ENCODE peak calls at places on chromosomes 1 and 21, in eight cellular contexts. B, V, G, W, S, I, H and L are unnamed samples.
A peak's percentile ranks its signal among the peaks of the same experiment; 100 is the strongest.

GRCh38 chr1:20487236-20487590 is 1.2 kb upstream of the CAMK2N1 start:
- DNase-seq in H (no peak), W (no peak), V (no peak), I (no peak), B (no peak), S (no peak), G (no peak), L (no peak)

GRCh38 chr21:39182484-39183271 is 573 bp downstream of the PSMG1 start:
- DNase-seq in S (peak; percentile 25), V (no peak), B (peak; percentile 23), I (no peak), H (peak; percentile 6), G (no peak), W (peak; percentile 18), L (peak; percentile 14)

GRCh38 chr1:214154596-214155261 is 126.2 kb upstream of the SMYD2 start:
- DNase-seq in S (no peak), H (no peak), G (no peak), I (no peak), B (no peak), W (no peak), V (no peak), L (no peak)

GRCh38 chr1:171090604-171091003 is at the start of gene FMO3:
- DNase-seq in S (no peak), B (no peak), H (no peak), W (no peak), I (no peak), G (no peak), V (no peak), L (no peak)

GRCh38 chr1:54152696-54153095 is at the start of gene CDCP2:
- DNase-seq in W (no peak), V (no peak), G (no peak), I (no peak), S (no peak), H (no peak), B (no peak), L (no peak)

GRCh38 chr1:192563129-192563528 is 12.4 kb upstream of the RGS1 start:
- DNase-seq in S (no peak), B (no peak), V (no peak), I (no peak), H (no peak), W (no peak), G (peak; percentile 31), L (no peak)

GRCh38 chr1:21605964-21606705 is 63.0 kb downstream of the RAP1GAP start:
- DNase-seq in H (no peak), V (no peak), I (no peak), S (no peak), W (no peak), B (no peak), G (no peak), L (no peak)

GRCh38 chr21:26918318-26919065 is 48.4 kb downstream of the ADAMTS5 start:
- DNase-seq in H (no peak), B (peak; percentile 10), W (peak; percentile 3), V (no peak), G (no peak), S (peak; percentile 59), I (no peak), L (no peak)

GRCh38 chr1:240998441-240999015 is 358.5 kb downstream of the RGS7 start:
- DNase-seq in V (no peak), I (no peak), B (no peak), H (no peak), S (no peak), G (no peak), W (no peak), L (no peak)

GRCh38 chr1:157104598-157105293 is 5.1 kb upstream of the ETV3L start:
- DNase-seq in W (no peak), G (no peak), H (no peak), B (no peak), S (peak; percentile 58), I (no peak), V (no peak), L (no peak)

GRCh38 chr1:183607322-183607980 is 17.2 kb upstream of the NCF2 start:
- DNase-seq in W (no peak), B (no peak), H (no peak), G (no peak), I (no peak), V (no peak), S (no peak), L (no peak)

GRCh38 chr1:13714851-13715250 is 14.9 kb downstream of the PRDM2 start:
- DNase-seq in I (no peak), H (no peak), G (no peak), S (peak; percentile 2), V (no peak), B (no peak), W (no peak), L (no peak)

GRCh38 chr1:165844933-165845332 is 17.5 kb downstream of the UCK2 start:
- DNase-seq in I (no peak), V (no peak), W (no peak), S (no peak), H (no peak), B (no peak), G (no peak), L (no peak)

GRCh38 chr1:85608851-85609250 is 28.3 kb downstream of the CCN1 start:
- DNase-seq in G (no peak), W (no peak), S (no peak), B (no peak), I (no peak), H (no peak), V (no peak), L (no peak)

GRCh38 chr1:85609976-85610375 is 29.4 kb downstream of the CCN1 start:
- DNase-seq in H (no peak), B (no peak), S (no peak), I (no peak), V (no peak), G (no peak), W (no peak), L (no peak)

GRCh38 chr1:85611390-85611789 is 30.8 kb downstream of the CCN1 start:
- DNase-seq in S (peak; percentile 43), W (peak; percentile 85), H (no peak), V (no peak), G (no peak), I (no peak), B (peak; percentile 83), L (no peak)

GRCh38 chr1:85612704-85613361 is 32.3 kb downstream of the CCN1 start:
- DNase-seq in I (no peak), W (peak; percentile 95), V (peak; percentile 69), B (peak; percentile 95), H (peak; percentile 58), S (peak; percentile 72), G (no peak), L (peak; percentile 39)

DNA sequence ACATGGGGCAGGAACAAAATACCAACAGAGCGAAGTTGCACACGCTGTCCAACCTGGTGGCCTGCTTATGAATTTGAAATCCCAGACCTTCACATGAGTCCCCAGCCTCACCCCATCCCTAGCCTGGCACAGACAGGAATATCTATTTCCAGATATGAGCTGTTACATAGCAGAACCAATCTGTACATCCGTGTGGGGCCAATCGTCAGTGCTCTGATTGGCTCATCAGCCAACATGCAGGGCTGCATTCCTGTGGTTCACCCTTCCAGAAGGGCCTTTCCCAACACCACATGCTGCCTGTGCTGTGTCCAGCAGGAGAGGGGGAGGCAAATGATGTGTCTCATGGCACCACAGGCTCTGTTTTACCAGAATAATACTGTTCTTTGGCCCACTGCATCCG is 31.3 kb downstream of the CCN1 start:
- DNase-seq in B (peak; percentile 99), W (peak; percentile 99), I (no peak), H (peak; percentile 88), S (peak; percentile 97), G (no peak), V (peak; percentile 83), L (peak; percentile 95)
- TF ChIP-seq CTCF in B (no peak), W (no peak), I (no peak), H (no peak), S (no peak), G (no peak), V (no peak), L (no peak)

DNA sequence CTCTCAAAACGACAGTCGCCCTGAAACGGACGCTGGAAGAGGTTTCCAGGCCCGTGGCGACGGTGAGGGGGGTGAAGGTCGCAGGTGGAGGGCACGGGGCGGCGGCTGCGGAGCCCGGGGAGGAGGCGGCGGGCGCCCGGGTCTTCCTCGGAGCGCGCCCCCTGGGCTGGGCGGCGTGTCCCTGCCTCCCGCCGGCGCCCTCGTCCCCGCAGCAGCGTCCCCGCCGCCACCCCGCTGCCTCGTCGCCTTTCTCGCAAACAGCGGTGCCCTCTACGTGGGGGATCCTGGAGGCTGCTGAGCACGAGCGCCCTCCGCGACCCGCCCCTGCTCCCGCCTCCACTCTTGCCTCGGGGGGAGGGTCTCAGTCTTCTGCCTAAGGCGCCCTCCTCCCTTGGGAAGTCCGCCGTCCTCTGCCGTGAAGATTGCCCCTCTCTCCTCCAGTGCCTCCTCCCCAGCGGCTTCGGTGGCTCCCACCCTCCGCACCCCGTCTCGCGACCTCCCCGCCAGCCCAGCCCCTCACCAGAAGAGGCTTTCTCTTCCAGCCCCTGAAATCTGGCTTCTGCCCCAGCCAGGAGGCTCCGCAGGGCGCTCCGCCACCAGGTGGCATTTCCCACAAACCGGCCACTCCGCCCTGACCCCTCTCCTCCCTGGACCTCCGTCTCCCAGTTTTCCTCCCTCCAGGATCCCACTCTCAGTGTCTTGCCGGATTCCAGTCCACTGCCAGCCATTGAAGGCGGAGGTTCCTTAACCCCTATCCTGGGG is 227.4 kb downstream of the SDCCAG8 start:
- DNase-seq in I (peak; percentile 42), S (no peak), V (no peak), H (no peak), W (no peak), G (peak; percentile 32), B (no peak), L (no peak)
- TF ChIP-seq CTCF in I (no peak), S (peak; percentile 36), V (no peak), H (no peak), W (peak; percentile 10), G (no peak), B (no peak), L (no peak)

GRCh38 chr1:151327223-151327902 is at the start of gene PI4KB:
- DNase-seq in H (peak; percentile 96), I (peak; percentile 94), W (peak; percentile 99), V (peak; percentile 94), S (peak; percentile 100), G (peak; percentile 97), B (peak; percentile 99), L (peak; percentile 98)

GRCh38 chr1:151326619-151327222 is 495 bp downstream of the PI4KB start:
- DNase-seq in W (peak; percentile 60), G (peak; percentile 78), B (peak; percentile 59), I (peak; percentile 70), H (peak; percentile 41), V (peak; percentile 53), S (peak; percentile 33), L (peak; percentile 67)

GRCh38 chr1:151324390-151324930 is 2.8 kb downstream of the PI4KB start:
- DNase-seq in G (no peak), H (no peak), I (no peak), S (peak; percentile 31), V (no peak), B (no peak), W (no peak), L (no peak)

GRCh38 chr1:151325646-151326429 is 1.4 kb downstream of the PI4KB start:
- DNase-seq in S (peak; percentile 92), W (no peak), I (no peak), H (no peak), G (no peak), B (peak; percentile 23), V (no peak), L (no peak)

GRCh38 chr1:151325231-151325630 is 2.0 kb downstream of the PI4KB start:
- DNase-seq in S (no peak), G (no peak), H (no peak), V (no peak), W (peak; percentile 42), B (no peak), I (no peak), L (no peak)
- TF ChIP-seq CTCF in S (no peak), G (no peak), H (no peak), V (no peak), W (no peak), B (no peak), I (no peak), L (no peak)

GRCh38 chr1:163071381-163072255 is 2.5 kb downstream of the RGS4 start:
- DNase-seq in G (peak; percentile 63), B (peak; percentile 93), V (peak; percentile 42), W (peak; percentile 91), S (peak; percentile 97), I (peak; percentile 3), H (peak; percentile 79), L (peak; percentile 74)
- TF ChIP-seq CTCF in G (peak; percentile 66), B (peak; percentile 77), V (peak; percentile 42), W (peak; percentile 72), S (peak; percentile 87), I (peak; percentile 22), H (peak; percentile 81), L (peak; percentile 72)